ENCODE peak calls at places on chromosomes 1 and 21, in four cellular contexts. One of them, this sample, is unnamed.

GRCh38 chr1:234433563-234434285 is 45.3 kb downstream of the TARBP1 start:
- DNase-seq in activated T-cell treated with anti-CD3 and anti-CD28 coated beads, Interleukin-2, amount 50 U/mL, for 24 hours: no peak
- DNase-seq in tibial artery: no peak
- DNase-seq in Right ventricle myocardium superior: no peak
- DNase-seq in this sample: no peak

GRCh38 chr1:31423418-31423947 is 10.5 kb downstream of the SERINC2 start:
- DNase-seq in Right ventricle myocardium superior: no peak
- DNase-seq in activated T-cell treated with anti-CD3 and anti-CD28 coated beads, Interleukin-2, amount 50 U/mL, for 24 hours: no peak
- DNase-seq in tibial artery: no peak
- DNase-seq in this sample: no peak

GRCh38 chr1:23526329-23527041 is 4.5 kb downstream of the E2F2 start:
- DNase-seq in activated T-cell treated with anti-CD3 and anti-CD28 coated beads, Interleukin-2, amount 50 U/mL, for 24 hours: no peak
- DNase-seq in tibial artery: no peak
- DNase-seq in Right ventricle myocardium superior: no peak
- DNase-seq in this sample: no peak

GRCh38 chr1:30471307-30471706 is 252.1 kb downstream of the MATN1 start:
- DNase-seq in tibial artery: no peak
- DNase-seq in Right ventricle myocardium superior: no peak
- DNase-seq in activated T-cell treated with anti-CD3 and anti-CD28 coated beads, Interleukin-2, amount 50 U/mL, for 24 hours: no peak
- DNase-seq in this sample: no peak

GRCh38 chr1:229114315-229114714 is 156.6 kb upstream of the RAB4A start:
- DNase-seq in activated T-cell treated with anti-CD3 and anti-CD28 coated beads, Interleukin-2, amount 50 U/mL, for 24 hours: no peak
- DNase-seq in tibial artery: no peak
- DNase-seq in Right ventricle myocardium superior: no peak
- DNase-seq in this sample: no peak

GRCh38 chr1:28313710-28314510 is 14.9 kb upstream of the MED18 start:
- DNase-seq in tibial artery: peak; percentile 23
- DNase-seq in activated T-cell treated with anti-CD3 and anti-CD28 coated beads, Interleukin-2, amount 50 U/mL, for 24 hours: no peak
- DNase-seq in Right ventricle myocardium superior: peak; percentile 56
- DNase-seq in this sample: no peak

GRCh38 chr1:15734901-15735300 is 1.2 kb upstream of the SLC25A34 start:
- DNase-seq in activated T-cell treated with anti-CD3 and anti-CD28 coated beads, Interleukin-2, amount 50 U/mL, for 24 hours: no peak
- DNase-seq in tibial artery: no peak
- DNase-seq in Right ventricle myocardium superior: no peak
- DNase-seq in this sample: no peak

GRCh38 chr21:26659181-26659580 is 86.1 kb upstream of the CYYR1 start:
- DNase-seq in Right ventricle myocardium superior: no peak
- DNase-seq in activated T-cell treated with anti-CD3 and anti-CD28 coated beads, Interleukin-2, amount 50 U/mL, for 24 hours: no peak
- DNase-seq in tibial artery: no peak
- DNase-seq in this sample: peak; percentile 18

GRCh38 chr1:17696417-17697301 is 58.5 kb upstream of the ACTL8 start:
- DNase-seq in Right ventricle myocardium superior: no peak
- DNase-seq in activated T-cell treated with anti-CD3 and anti-CD28 coated beads, Interleukin-2, amount 50 U/mL, for 24 hours: no peak
- DNase-seq in tibial artery: no peak
- DNase-seq in this sample: peak; percentile 59

GRCh38 chr1:94827434-94827833 is 7.3 kb downstream of the SLC44A3 start:
- DNase-seq in activated T-cell treated with anti-CD3 and anti-CD28 coated beads, Interleukin-2, amount 50 U/mL, for 24 hours: no peak
- DNase-seq in tibial artery: no peak
- DNase-seq in Right ventricle myocardium superior: no peak
- DNase-seq in this sample: no peak

GRCh38 chr21:34020005-34020847 is 53.2 kb upstream of the MRPS6 start:
- DNase-seq in tibial artery: no peak
- DNase-seq in activated T-cell treated with anti-CD3 and anti-CD28 coated beads, Interleukin-2, amount 50 U/mL, for 24 hours: no peak
- DNase-seq in Right ventricle myocardium superior: no peak
- DNase-seq in this sample: peak; percentile 10

GRCh38 chr1:82775402-82776000 is 974.8 kb downstream of the ADGRL2 start:
- DNase-seq in tibial artery: no peak
- DNase-seq in activated T-cell treated with anti-CD3 and anti-CD28 coated beads, Interleukin-2, amount 50 U/mL, for 24 hours: peak; percentile 51
- DNase-seq in Right ventricle myocardium superior: peak; percentile 42
- DNase-seq in this sample: peak; percentile 61

GRCh38 chr1:3543076-3544049 is 67.9 kb downstream of the MEGF6 start:
- DNase-seq in Right ventricle myocardium superior: no peak
- DNase-seq in activated T-cell treated with anti-CD3 and anti-CD28 coated beads, Interleukin-2, amount 50 U/mL, for 24 hours: no peak
- DNase-seq in tibial artery: peak; percentile 88
- DNase-seq in this sample: no peak

GRCh38 chr1:205191617-205192016 is 19.9 kb downstream of the DSTYK start:
- DNase-seq in activated T-cell treated with anti-CD3 and anti-CD28 coated beads, Interleukin-2, amount 50 U/mL, for 24 hours: no peak
- DNase-seq in tibial artery: no peak
- DNase-seq in Right ventricle myocardium superior: no peak
- DNase-seq in this sample: no peak

GRCh38 chr21:32674731-32675130 is 53.1 kb downstream of the SYNJ1 start:
- DNase-seq in Right ventricle myocardium superior: no peak
- DNase-seq in activated T-cell treated with anti-CD3 and anti-CD28 coated beads, Interleukin-2, amount 50 U/mL, for 24 hours: no peak
- DNase-seq in tibial artery: no peak
- DNase-seq in this sample: no peak

GRCh38 chr1:31571340-31572295 is 4.7 kb upstream of the TINAGL1 start:
- DNase-seq in Right ventricle myocardium superior: no peak
- DNase-seq in tibial artery: peak; percentile 9
- DNase-seq in activated T-cell treated with anti-CD3 and anti-CD28 coated beads, Interleukin-2, amount 50 U/mL, for 24 hours: no peak
- DNase-seq in this sample: no peak

GRCh38 chr1:25820247-25821111 is 725 bp downstream of the MTFR1L start:
- DNase-seq in Right ventricle myocardium superior: peak; percentile 72
- DNase-seq in tibial artery: no peak
- DNase-seq in activated T-cell treated with anti-CD3 and anti-CD28 coated beads, Interleukin-2, amount 50 U/mL, for 24 hours: peak; percentile 79
- DNase-seq in this sample: peak; percentile 66

GRCh38 chr1:175524003-175524402 is 219.4 kb downstream of the TNR start:
- DNase-seq in Right ventricle myocardium superior: no peak
- DNase-seq in tibial artery: no peak
- DNase-seq in activated T-cell treated with anti-CD3 and anti-CD28 coated beads, Interleukin-2, amount 50 U/mL, for 24 hours: no peak
- DNase-seq in this sample: no peak

GRCh38 chr1:25020173-25020840 is 90.2 kb upstream of the RUNX3 start:
- DNase-seq in Right ventricle myocardium superior: no peak
- DNase-seq in tibial artery: no peak
- DNase-seq in activated T-cell treated with anti-CD3 and anti-CD28 coated beads, Interleukin-2, amount 50 U/mL, for 24 hours: no peak
- DNase-seq in this sample: no peak

GRCh38 chr21:17987328-17987727 is 168.2 kb upstream of the C21orf91 start:
- DNase-seq in tibial artery: no peak
- DNase-seq in activated T-cell treated with anti-CD3 and anti-CD28 coated beads, Interleukin-2, amount 50 U/mL, for 24 hours: no peak
- DNase-seq in Right ventricle myocardium superior: no peak
- DNase-seq in this sample: no peak

GRCh38 chr1:152003846-152004442 is 10.3 kb upstream of the S100A10 start:
- DNase-seq in tibial artery: no peak
- DNase-seq in activated T-cell treated with anti-CD3 and anti-CD28 coated beads, Interleukin-2, amount 50 U/mL, for 24 hours: no peak
- DNase-seq in Right ventricle myocardium superior: no peak
- DNase-seq in this sample: no peak

GRCh38 chr1:162881590-162881989 is 20.6 kb upstream of the CCDC190 start:
- DNase-seq in Right ventricle myocardium superior: no peak
- DNase-seq in tibial artery: no peak
- DNase-seq in activated T-cell treated with anti-CD3 and anti-CD28 coated beads, Interleukin-2, amount 50 U/mL, for 24 hours: no peak
- DNase-seq in this sample: no peak

GRCh38 chr1:63789856-63790605 is 16.2 kb downstream of the ROR1 start:
- DNase-seq in Right ventricle myocardium superior: no peak
- DNase-seq in tibial artery: no peak
- DNase-seq in activated T-cell treated with anti-CD3 and anti-CD28 coated beads, Interleukin-2, amount 50 U/mL, for 24 hours: no peak
- DNase-seq in this sample: no peak

GRCh38 chr1:110056776-110057175 is 13.7 kb downstream of the ALX3 start:
- DNase-seq in activated T-cell treated with anti-CD3 and anti-CD28 coated beads, Interleukin-2, amount 50 U/mL, for 24 hours: no peak
- DNase-seq in tibial artery: no peak
- DNase-seq in Right ventricle myocardium superior: no peak
- DNase-seq in this sample: no peak

GRCh38 chr1:31436596-31437432 is 23.8 kb downstream of the SERINC2 start:
- DNase-seq in tibial artery: no peak
- DNase-seq in Right ventricle myocardium superior: no peak
- DNase-seq in activated T-cell treated with anti-CD3 and anti-CD28 coated beads, Interleukin-2, amount 50 U/mL, for 24 hours: no peak
- DNase-seq in this sample: no peak

GRCh38 chr1:34983700-34984355 is 1.3 kb downstream of the TMEM35B start:
- DNase-seq in Right ventricle myocardium superior: no peak
- DNase-seq in tibial artery: no peak
- DNase-seq in activated T-cell treated with anti-CD3 and anti-CD28 coated beads, Interleukin-2, amount 50 U/mL, for 24 hours: no peak
- DNase-seq in this sample: no peak

GRCh38 chr1:180586671-180587155 is 27.9 kb downstream of the OVAAL start:
- DNase-seq in tibial artery: no peak
- DNase-seq in activated T-cell treated with anti-CD3 and anti-CD28 coated beads, Interleukin-2, amount 50 U/mL, for 24 hours: no peak
- DNase-seq in Right ventricle myocardium superior: no peak
- DNase-seq in this sample: no peak

GRCh38 chr1:33161061-33161681 is 20.7 kb downstream of the TRIM62 start:
- DNase-seq in Right ventricle myocardium superior: peak; percentile 83
- DNase-seq in activated T-cell treated with anti-CD3 and anti-CD28 coated beads, Interleukin-2, amount 50 U/mL, for 24 hours: no peak
- DNase-seq in tibial artery: no peak
- DNase-seq in this sample: no peak

GRCh38 chr1:164165466-164165865 is 393.5 kb upstream of the PBX1 start:
- DNase-seq in activated T-cell treated with anti-CD3 and anti-CD28 coated beads, Interleukin-2, amount 50 U/mL, for 24 hours: no peak
- DNase-seq in Right ventricle myocardium superior: no peak
- DNase-seq in tibial artery: no peak
- DNase-seq in this sample: no peak